ENCODE peak calls at places on chromosomes 13 and 19, in seven cellular contexts. A is HTR-8/SVneo, R is brain microvascular endothelial cell, Z is uterus, W is GM03348, V is hepatic stellate cell, K is GM23338. M is an unnamed sample.

GRCh38 chr13:110836600-110836903 is 78.3 kb downstream of the ANKRD10 start:
- DNase-seq in A (no peak), R (no peak), Z (no peak), W (no peak), V (no peak), K (no peak), M (peak; percentile 46)

GRCh38 chr19:20999731-21000352 is 20.6 kb upstream of the ZNF430 start:
- DNase-seq in A (peak; percentile 26), R (peak; percentile 87), Z (peak; percentile 81), W (peak; percentile 93), V (peak; percentile 84), K (peak; percentile 98), M (peak; percentile 87)

GRCh38 chr13:48304132-48304876 is 753 bp downstream of the RB1 start:
- DNase-seq in A (peak; percentile 8), R (peak; percentile 35), Z (no peak), W (peak; percentile 79), V (peak; percentile 48), K (no peak), M (peak; percentile 56)

GRCh38 chr19:4369109-4369887 is 25.9 kb downstream of the MPND start:
- DNase-seq in A (no peak), R (no peak), Z (no peak), W (no peak), V (no peak), K (peak; percentile 47), M (no peak)

GRCh38 chr19:35069706-35070105 is 28.2 kb downstream of the HPN start:
- DNase-seq in A (no peak), R (no peak), Z (no peak), W (no peak), V (no peak), K (no peak), M (no peak)

GRCh38 chr13:51550151-51550550 is 34.1 kb upstream of the WDFY2 start:
- DNase-seq in A (no peak), R (no peak), Z (no peak), W (no peak), V (no peak), K (no peak), M (no peak)

GRCh38 chr19:56097776-56098175 is 23.3 kb downstream of the ZNF787 start:
- DNase-seq in A (no peak), R (no peak), Z (no peak), W (no peak), V (no peak), K (no peak), M (no peak)

GRCh38 chr19:45767410-45767880 is 1.6 kb downstream of the SIX5 start:
- DNase-seq in A (peak; percentile 78), R (peak; percentile 79), Z (peak; percentile 88), W (peak; percentile 91), V (peak; percentile 85), K (peak; percentile 79), M (peak; percentile 87)

GRCh38 chr13:50274181-50274580 is 258.9 kb downstream of the KCNRG start:
- DNase-seq in A (no peak), R (no peak), Z (no peak), W (no peak), V (no peak), K (no peak), M (no peak)

GRCh38 chr19:5985098-5985783 is 7.3 kb upstream of the RANBP3 start:
- DNase-seq in A (peak; percentile 27), R (peak; percentile 46), Z (no peak), W (peak; percentile 51), V (peak; percentile 83), K (no peak), M (peak; percentile 94)

GRCh38 chr19:31349160-31349881 is at the start of gene TSHZ3:
- DNase-seq in A (peak; percentile 45), R (peak; percentile 59), Z (peak; percentile 91), W (peak; percentile 91), V (peak; percentile 66), K (peak; percentile 85), M (peak; percentile 88)

GRCh38 chr13:87999141-87999765 is 328.1 kb downstream of the SLITRK5 start:
- DNase-seq in A (no peak), R (no peak), Z (no peak), W (peak; percentile 43), V (no peak), K (no peak), M (peak; percentile 74)

GRCh38 chr19:45113628-45114027 is 20.6 kb downstream of the PPP1R37 start:
- DNase-seq in A (no peak), R (no peak), Z (no peak), W (no peak), V (no peak), K (peak; percentile 35), M (no peak)

GRCh38 chr13:97241761-97242160 is 19.6 kb downstream of the MBNL2 start:
- DNase-seq in A (no peak), R (no peak), Z (no peak), W (no peak), V (no peak), K (no peak), M (no peak)

GRCh38 chr19:40776364-40776763 is 1.0 kb downstream of the MIA start:
- DNase-seq in A (no peak), R (no peak), Z (no peak), W (no peak), V (no peak), K (no peak), M (no peak)

GRCh38 chr13:110867380-110867779 is 47.5 kb downstream of the ANKRD10 start:
- DNase-seq in A (no peak), R (no peak), Z (no peak), W (no peak), V (no peak), K (no peak), M (no peak)

GRCh38 chr19:51396175-51396574 is 5.8 kb upstream of the C19orf84 start:
- DNase-seq in A (no peak), R (no peak), Z (no peak), W (no peak), V (no peak), K (no peak), M (no peak)

GRCh38 chr19:18590273-18591272 is 2.0 kb downstream of the REX1BD start:
- DNase-seq in A (no peak), R (peak; percentile 56), Z (no peak), W (no peak), V (no peak), K (peak; percentile 99), M (peak; percentile 83)

GRCh38 chr19:9013988-9014387 is 3.8 kb upstream of the MUC16 start:
- DNase-seq in A (no peak), R (no peak), Z (no peak), W (no peak), V (no peak), K (no peak), M (no peak)

GRCh38 chr13:45015300-45015699 is 26.0 kb downstream of the GPALPP1 start:
- DNase-seq in A (no peak), R (no peak), Z (no peak), W (no peak), V (no peak), K (no peak), M (peak; percentile 1)

GRCh38 chr13:27005976-27006518 is 165.6 kb downstream of the USP12 start:
- DNase-seq in A (no peak), R (no peak), Z (no peak), W (no peak), V (no peak), K (no peak), M (no peak)

GRCh38 chr19:1214862-1215731 is 9.5 kb downstream of the STK11 start:
- DNase-seq in A (no peak), R (no peak), Z (no peak), W (no peak), V (peak; percentile 77), K (no peak), M (no peak)

GRCh38 chr19:12272386-12272785 is 22.3 kb downstream of the ZNF44 start:
- DNase-seq in A (no peak), R (no peak), Z (no peak), W (no peak), V (no peak), K (no peak), M (no peak)

GRCh38 chr19:47699360-47699917 is 13.8 kb upstream of the EHD2 start:
- DNase-seq in A (peak; percentile 71), R (no peak), Z (no peak), W (peak; percentile 77), V (peak; percentile 73), K (peak; percentile 83), M (peak; percentile 31)

GRCh38 chr19:5326986-5327623 is 13.5 kb downstream of the PTPRS start:
- DNase-seq in A (no peak), R (no peak), Z (no peak), W (no peak), V (no peak), K (peak; percentile 68), M (no peak)

GRCh38 chr19:703651-704446 is 4.9 kb upstream of the PALM start:
- DNase-seq in A (peak; percentile 24), R (peak; percentile 41), Z (peak; percentile 77), W (peak; percentile 71), V (no peak), K (peak; percentile 96), M (peak; percentile 37)